ENCODE peak calls at places on chromosome 4, in five cellular contexts. One of them, this sample, is unnamed.

GRCh38 chr4:2735869-2736268 is 20.3 kb downstream of the TNIP2 start:
- DNase-seq in ovary: no peak
- DNase-seq in stomach: no peak
- DNase-seq in transverse colon: no peak
- DNase-seq in upper lobe of left lung: no peak
- DNase-seq in this sample: no peak

GRCh38 chr4:91973479-91974153 is 330.1 kb upstream of the GRID2 start:
- DNase-seq in ovary: no peak
- DNase-seq in stomach: no peak
- DNase-seq in transverse colon: no peak
- DNase-seq in upper lobe of left lung: no peak
- DNase-seq in this sample: no peak

GRCh38 chr4:158823461-158823873 is 54.6 kb downstream of the FNIP2 start:
- DNase-seq in ovary: no peak
- DNase-seq in stomach: no peak
- DNase-seq in transverse colon: no peak
- DNase-seq in upper lobe of left lung: no peak
- DNase-seq in this sample: no peak

GRCh38 chr4:54677416-54677815 is 19.7 kb downstream of the KIT start:
- DNase-seq in ovary: no peak
- DNase-seq in stomach: no peak
- DNase-seq in transverse colon: no peak
- DNase-seq in upper lobe of left lung: no peak
- DNase-seq in this sample: no peak

GRCh38 chr4:137536789-137537561 is 4.7 kb upstream of the PCDH18 start:
- DNase-seq in ovary: no peak
- DNase-seq in stomach: no peak
- DNase-seq in transverse colon: no peak
- DNase-seq in upper lobe of left lung: no peak
- DNase-seq in this sample: no peak

GRCh38 chr4:122156819-122157218 is 4.7 kb downstream of the BLTP1 start:
- DNase-seq in ovary: no peak
- DNase-seq in stomach: no peak
- DNase-seq in transverse colon: no peak
- DNase-seq in upper lobe of left lung: no peak
- DNase-seq in this sample: no peak

GRCh38 chr4:159175165-159175988 is 72.5 kb downstream of the RAPGEF2 start:
- DNase-seq in ovary: peak; percentile 57
- DNase-seq in stomach: peak; percentile 53
- DNase-seq in transverse colon: peak; percentile 62
- DNase-seq in upper lobe of left lung: peak; percentile 72
- DNase-seq in this sample: peak; percentile 79

GRCh38 chr4:19947349-19947748 is 304.4 kb upstream of the SLIT2 start:
- DNase-seq in ovary: no peak
- DNase-seq in stomach: no peak
- DNase-seq in transverse colon: no peak
- DNase-seq in upper lobe of left lung: no peak
- DNase-seq in this sample: no peak

GRCh38 chr4:153142700-153143438 is 61.4 kb upstream of the TRIM2 start:
- DNase-seq in ovary: peak; percentile 77
- DNase-seq in stomach: peak; percentile 89
- DNase-seq in transverse colon: peak; percentile 85
- DNase-seq in upper lobe of left lung: peak; percentile 78
- DNase-seq in this sample: peak; percentile 35

GRCh38 chr4:142110136-142110535 is 473.8 kb downstream of the IL15 start:
- DNase-seq in ovary: no peak
- DNase-seq in stomach: no peak
- DNase-seq in transverse colon: no peak
- DNase-seq in upper lobe of left lung: no peak
- DNase-seq in this sample: no peak

GRCh38 chr4:12791536-12791935 is 692.6 kb downstream of the RAB28 start:
- DNase-seq in ovary: no peak
- DNase-seq in stomach: no peak
- DNase-seq in transverse colon: no peak
- DNase-seq in upper lobe of left lung: no peak
- DNase-seq in this sample: no peak

GRCh38 chr4:70915874-70916559 is 13.8 kb downstream of the MOB1B start:
- DNase-seq in ovary: no peak
- DNase-seq in stomach: no peak
- DNase-seq in transverse colon: no peak
- DNase-seq in upper lobe of left lung: no peak
- DNase-seq in this sample: no peak

GRCh38 chr4:143344774-143345173 is 8.1 kb downstream of the GAB1 start:
- DNase-seq in ovary: no peak
- DNase-seq in stomach: no peak
- DNase-seq in transverse colon: no peak
- DNase-seq in upper lobe of left lung: no peak
- DNase-seq in this sample: no peak

GRCh38 chr4:53580301-53580700 is 11.0 kb downstream of the LNX1 start:
- DNase-seq in ovary: no peak
- DNase-seq in stomach: no peak
- DNase-seq in transverse colon: no peak
- DNase-seq in upper lobe of left lung: no peak
- DNase-seq in this sample: no peak

GRCh38 chr4:6342530-6343293 is 73.1 kb downstream of the WFS1 start:
- DNase-seq in ovary: no peak
- DNase-seq in stomach: no peak
- DNase-seq in transverse colon: no peak
- DNase-seq in upper lobe of left lung: no peak
- DNase-seq in this sample: no peak

GRCh38 chr4:48462363-48462762 is 20.8 kb upstream of the SLC10A4 start:
- DNase-seq in ovary: no peak
- DNase-seq in stomach: no peak
- DNase-seq in transverse colon: no peak
- DNase-seq in upper lobe of left lung: no peak
- DNase-seq in this sample: no peak

GRCh38 chr4:83255584-83255983 is 29.0 kb downstream of the COQ2 start:
- DNase-seq in ovary: no peak
- DNase-seq in stomach: no peak
- DNase-seq in transverse colon: no peak
- DNase-seq in upper lobe of left lung: no peak
- DNase-seq in this sample: no peak

GRCh38 chr4:153647975-153648374 is 36.1 kb upstream of the TLR2 start:
- DNase-seq in ovary: no peak
- DNase-seq in stomach: no peak
- DNase-seq in transverse colon: no peak
- DNase-seq in upper lobe of left lung: no peak
- DNase-seq in this sample: no peak

GRCh38 chr4:147683172-147683571 is 791 bp downstream of the PRMT9 start:
- DNase-seq in ovary: no peak
- DNase-seq in stomach: no peak
- DNase-seq in transverse colon: peak; percentile 24
- DNase-seq in upper lobe of left lung: peak; percentile 33
- DNase-seq in this sample: no peak
- H3K27ac ChIP-seq in ovary: peak overlapping the region; percentile 83
- H3K27ac ChIP-seq in stomach: peak overlapping the region; percentile 88
- H3K27ac ChIP-seq in transverse colon: peak overlapping the region; percentile 90
- H3K27ac ChIP-seq in upper lobe of left lung: peak overlapping the region; percentile 92
- H3K27ac ChIP-seq in this sample: peak overlapping the region; percentile 76

DNA sequence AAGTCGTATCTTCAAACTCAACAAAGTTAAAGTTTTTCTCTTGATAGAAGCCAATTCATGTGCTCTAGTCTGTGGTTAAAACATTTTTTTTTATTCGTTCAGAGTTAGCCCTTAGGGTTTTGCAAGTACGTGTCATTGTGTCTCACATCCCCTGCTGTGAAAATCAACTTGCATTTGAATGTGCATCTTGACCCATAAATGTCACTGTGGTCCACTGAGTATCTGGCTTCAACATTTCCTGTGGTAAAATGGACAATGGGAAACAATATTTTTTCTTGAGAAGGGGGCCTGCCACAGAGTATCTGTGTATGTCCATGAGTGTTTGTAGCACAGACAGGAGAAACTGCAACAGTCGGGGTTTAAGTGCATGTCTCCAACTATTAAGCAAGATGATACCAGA is 554.8 kb upstream of the TENM3 start:
- DNase-seq in ovary: no peak
- DNase-seq in stomach: no peak
- DNase-seq in transverse colon: no peak
- DNase-seq in upper lobe of left lung: no peak
- DNase-seq in this sample: no peak
- TF ChIP-seq EP300 in ovary: no peak
- TF ChIP-seq EP300 in stomach: no peak
- TF ChIP-seq EP300 in transverse colon: no peak
- TF ChIP-seq EP300 in upper lobe of left lung: no peak
- TF ChIP-seq EP300 in this sample: no peak

GRCh38 chr4:132396636-132397035 is 752.5 kb upstream of the PCDH10 start:
- DNase-seq in ovary: no peak
- DNase-seq in stomach: no peak
- DNase-seq in transverse colon: no peak
- DNase-seq in upper lobe of left lung: no peak
- DNase-seq in this sample: no peak
- H3K27ac ChIP-seq in ovary: no peak overlapping the region
- H3K27ac ChIP-seq in stomach: no peak overlapping the region
- H3K27ac ChIP-seq in transverse colon: no peak overlapping the region
- H3K27ac ChIP-seq in upper lobe of left lung: no peak overlapping the region
- H3K27ac ChIP-seq in this sample: no peak overlapping the region

GRCh38 chr4:120692964-120693363 is 229.6 kb downstream of the PRDM5 start:
- DNase-seq in ovary: no peak
- DNase-seq in stomach: no peak
- DNase-seq in transverse colon: peak; percentile 23
- DNase-seq in upper lobe of left lung: no peak
- DNase-seq in this sample: no peak

GRCh38 chr4:120691536-120691935 is 231.0 kb downstream of the PRDM5 start:
- DNase-seq in ovary: no peak
- DNase-seq in stomach: no peak
- DNase-seq in transverse colon: no peak
- DNase-seq in upper lobe of left lung: no peak
- DNase-seq in this sample: no peak

GRCh38 chr4:120688791-120689190 is 233.7 kb downstream of the PRDM5 start:
- DNase-seq in ovary: no peak
- DNase-seq in stomach: no peak
- DNase-seq in transverse colon: no peak
- DNase-seq in upper lobe of left lung: no peak
- DNase-seq in this sample: no peak

GRCh38 chr4:120693817-120694216 is 228.7 kb downstream of the PRDM5 start:
- DNase-seq in ovary: no peak
- DNase-seq in stomach: no peak
- DNase-seq in transverse colon: no peak
- DNase-seq in upper lobe of left lung: no peak
- DNase-seq in this sample: no peak

GRCh38 chr4:120691106-120691505 is 231.4 kb downstream of the PRDM5 start:
- DNase-seq in ovary: no peak
- DNase-seq in stomach: no peak
- DNase-seq in transverse colon: no peak
- DNase-seq in upper lobe of left lung: no peak
- DNase-seq in this sample: no peak
- TF ChIP-seq EP300 in ovary: no peak
- TF ChIP-seq EP300 in stomach: no peak
- TF ChIP-seq EP300 in transverse colon: no peak
- TF ChIP-seq EP300 in upper lobe of left lung: no peak
- TF ChIP-seq EP300 in this sample: no peak

GRCh38 chr4:77579406-77580076 is 26.1 kb upstream of the CXCL13 start:
- DNase-seq in ovary: no peak
- DNase-seq in stomach: no peak
- DNase-seq in transverse colon: no peak
- DNase-seq in upper lobe of left lung: no peak
- DNase-seq in this sample: no peak
- H3K27ac ChIP-seq in ovary: no peak overlapping the region
- H3K27ac ChIP-seq in stomach: no peak overlapping the region
- H3K27ac ChIP-seq in transverse colon: no peak overlapping the region
- H3K27ac ChIP-seq in upper lobe of left lung: peak overlapping the region; percentile 40
- H3K27ac ChIP-seq in this sample: no peak overlapping the region

GRCh38 chr4:123256901-123257300 is 139.7 kb upstream of the SPRY1 start:
- DNase-seq in ovary: no peak
- DNase-seq in stomach: no peak
- DNase-seq in transverse colon: no peak
- DNase-seq in upper lobe of left lung: no peak
- DNase-seq in this sample: no peak

GRCh38 chr4:123257563-123257962 is 139.0 kb upstream of the SPRY1 start:
- DNase-seq in ovary: no peak
- DNase-seq in stomach: no peak
- DNase-seq in transverse colon: no peak
- DNase-seq in upper lobe of left lung: no peak
- DNase-seq in this sample: no peak

GRCh38 chr4:123262080-123262479 is 134.5 kb upstream of the SPRY1 start:
- DNase-seq in ovary: no peak
- DNase-seq in stomach: no peak
- DNase-seq in transverse colon: no peak
- DNase-seq in upper lobe of left lung: no peak
- DNase-seq in this sample: no peak

GRCh38 chr4:123260429-123261052 is 136.1 kb upstream of the SPRY1 start:
- DNase-seq in ovary: no peak
- DNase-seq in stomach: no peak
- DNase-seq in transverse colon: no peak
- DNase-seq in upper lobe of left lung: no peak
- DNase-seq in this sample: no peak

GRCh38 chr4:123259676-123260428 is 136.7 kb upstream of the SPRY1 start:
- DNase-seq in ovary: no peak
- DNase-seq in stomach: no peak
- DNase-seq in transverse colon: no peak
- DNase-seq in upper lobe of left lung: no peak
- DNase-seq in this sample: no peak
- TF ChIP-seq EP300 in ovary: no peak
- TF ChIP-seq EP300 in stomach: no peak
- TF ChIP-seq EP300 in transverse colon: no peak
- TF ChIP-seq EP300 in upper lobe of left lung: no peak
- TF ChIP-seq EP300 in this sample: no peak

GRCh38 chr4:81845273-81845672 is 373.6 kb upstream of the RASGEF1B start:
- DNase-seq in ovary: no peak
- DNase-seq in stomach: no peak
- DNase-seq in transverse colon: no peak
- DNase-seq in upper lobe of left lung: no peak
- DNase-seq in this sample: no peak
- H3K27ac ChIP-seq in ovary: no peak overlapping the region
- H3K27ac ChIP-seq in stomach: peak overlapping the region; percentile 30
- H3K27ac ChIP-seq in transverse colon: no peak overlapping the region
- H3K27ac ChIP-seq in upper lobe of left lung: no peak overlapping the region
- H3K27ac ChIP-seq in this sample: no peak overlapping the region

GRCh38 chr4:39365931-39366771 is at the start of gene RFC1:
- DNase-seq in ovary: peak; percentile 93
- DNase-seq in stomach: peak; percentile 96
- DNase-seq in transverse colon: peak; percentile 97
- DNase-seq in upper lobe of left lung: peak; percentile 94
- DNase-seq in this sample: peak; percentile 81
- TF ChIP-seq EP300 in ovary: peak; percentile 36
- TF ChIP-seq EP300 in stomach: no peak
- TF ChIP-seq EP300 in transverse colon: no peak
- TF ChIP-seq EP300 in upper lobe of left lung: no peak
- TF ChIP-seq EP300 in this sample: peak; percentile 44

GRCh38 chr4:41161355-41161754 is 53.0 kb downstream of the APBB2 start:
- DNase-seq in ovary: no peak
- DNase-seq in stomach: no peak
- DNase-seq in transverse colon: no peak
- DNase-seq in upper lobe of left lung: no peak
- DNase-seq in this sample: no peak
- H3K27ac ChIP-seq in ovary: no peak overlapping the region
- H3K27ac ChIP-seq in stomach: no peak overlapping the region
- H3K27ac ChIP-seq in transverse colon: no peak overlapping the region
- H3K27ac ChIP-seq in upper lobe of left lung: no peak overlapping the region
- H3K27ac ChIP-seq in this sample: no peak overlapping the region

This sample was measured in tibial nerve.